ENCODE peak calls at places on chromosomes 2 and 18, in nine cellular contexts. One of them, this sample, is unnamed.

GRCh38 chr2:151367571-151367970 is 10.2 kb downstream of the TNFAIP6 start:
- DNase-seq in IMR-90: peak; percentile 36
- DNase-seq in spleen: no peak
- DNase-seq in body of pancreas: no peak
- DNase-seq in testis: no peak
- DNase-seq in breast epithelium: no peak
- DNase-seq in ovary: no peak
- DNase-seq in esophagus squamous epithelium: no peak
- DNase-seq in A549: no peak
- DNase-seq in this sample: no peak

GRCh38 chr18:292271-292670 is 24.4 kb upstream of the THOC1 start:
- DNase-seq in body of pancreas: no peak
- DNase-seq in ovary: no peak
- DNase-seq in testis: no peak
- DNase-seq in spleen: no peak
- DNase-seq in esophagus squamous epithelium: no peak
- DNase-seq in breast epithelium: no peak
- DNase-seq in A549: no peak
- DNase-seq in IMR-90: no peak
- DNase-seq in this sample: no peak

GRCh38 chr2:122114421-122114820 is 359.0 kb downstream of the TSN start:
- DNase-seq in A549: no peak
- DNase-seq in body of pancreas: no peak
- DNase-seq in ovary: no peak
- DNase-seq in spleen: no peak
- DNase-seq in IMR-90: no peak
- DNase-seq in testis: no peak
- DNase-seq in esophagus squamous epithelium: no peak
- DNase-seq in breast epithelium: no peak
- DNase-seq in this sample: no peak

GRCh38 chr2:215607790-215608189 is 171.9 kb upstream of the FN1 start:
- DNase-seq in A549: no peak
- DNase-seq in esophagus squamous epithelium: no peak
- DNase-seq in breast epithelium: no peak
- DNase-seq in IMR-90: peak; percentile 50
- DNase-seq in spleen: no peak
- DNase-seq in testis: no peak
- DNase-seq in ovary: no peak
- DNase-seq in body of pancreas: no peak
- DNase-seq in this sample: no peak

GRCh38 chr2:119222213-119222612 is 1.4 kb upstream of the STEAP3 start:
- DNase-seq in esophagus squamous epithelium: no peak
- DNase-seq in testis: no peak
- DNase-seq in breast epithelium: no peak
- DNase-seq in spleen: no peak
- DNase-seq in A549: no peak
- DNase-seq in ovary: no peak
- DNase-seq in body of pancreas: no peak
- DNase-seq in IMR-90: no peak
- DNase-seq in this sample: no peak

GRCh38 chr2:84873350-84873749 is 7.5 kb downstream of the TRABD2A start:
- DNase-seq in IMR-90: no peak
- DNase-seq in ovary: no peak
- DNase-seq in spleen: no peak
- DNase-seq in body of pancreas: no peak
- DNase-seq in breast epithelium: no peak
- DNase-seq in testis: no peak
- DNase-seq in A549: no peak
- DNase-seq in esophagus squamous epithelium: no peak
- DNase-seq in this sample: no peak

GRCh38 chr2:144414324-144414845 is 105.5 kb downstream of the ZEB2 start:
- DNase-seq in testis: no peak
- DNase-seq in spleen: peak; percentile 80
- DNase-seq in body of pancreas: no peak
- DNase-seq in A549: no peak
- DNase-seq in esophagus squamous epithelium: no peak
- DNase-seq in ovary: no peak
- DNase-seq in IMR-90: peak; percentile 97
- DNase-seq in breast epithelium: no peak
- DNase-seq in this sample: no peak

GRCh38 chr2:237538001-237538720 is 28.2 kb upstream of the PRLH start:
- DNase-seq in breast epithelium: no peak
- DNase-seq in ovary: peak; percentile 45
- DNase-seq in esophagus squamous epithelium: no peak
- DNase-seq in testis: no peak
- DNase-seq in A549: no peak
- DNase-seq in spleen: peak; percentile 69
- DNase-seq in IMR-90: no peak
- DNase-seq in body of pancreas: no peak
- DNase-seq in this sample: no peak

GRCh38 chr2:176854062-176854461 is 358.5 kb upstream of the HNRNPA3 start:
- DNase-seq in testis: no peak
- DNase-seq in IMR-90: no peak
- DNase-seq in esophagus squamous epithelium: no peak
- DNase-seq in spleen: no peak
- DNase-seq in ovary: no peak
- DNase-seq in body of pancreas: no peak
- DNase-seq in A549: no peak
- DNase-seq in breast epithelium: no peak
- DNase-seq in this sample: no peak

GRCh38 chr18:56835331-56835730 is 184.2 kb downstream of the WDR7 start:
- DNase-seq in breast epithelium: no peak
- DNase-seq in IMR-90: no peak
- DNase-seq in A549: no peak
- DNase-seq in ovary: no peak
- DNase-seq in spleen: no peak
- DNase-seq in esophagus squamous epithelium: no peak
- DNase-seq in testis: no peak
- DNase-seq in body of pancreas: no peak
- DNase-seq in this sample: no peak

GRCh38 chr18:79904357-79905147 is 46.9 kb downstream of the SLC66A2 start:
- DNase-seq in body of pancreas: peak; percentile 5
- DNase-seq in A549: no peak
- DNase-seq in spleen: no peak
- DNase-seq in ovary: peak; percentile 27
- DNase-seq in esophagus squamous epithelium: no peak
- DNase-seq in testis: peak; percentile 12
- DNase-seq in breast epithelium: no peak
- DNase-seq in IMR-90: no peak
- DNase-seq in this sample: no peak

GRCh38 chr2:219369447-219369861 is 18.3 kb downstream of the DNPEP start:
- DNase-seq in testis: peak; percentile 45
- DNase-seq in body of pancreas: peak; percentile 67
- DNase-seq in esophagus squamous epithelium: no peak
- DNase-seq in IMR-90: peak; percentile 69
- DNase-seq in ovary: peak; percentile 59
- DNase-seq in spleen: no peak
- DNase-seq in breast epithelium: peak; percentile 77
- DNase-seq in A549: no peak
- DNase-seq in this sample: peak; percentile 34

GRCh38 chr2:25279091-25279651 is 62.6 kb downstream of the DNMT3A start:
- DNase-seq in esophagus squamous epithelium: peak; percentile 24
- DNase-seq in testis: peak; percentile 82
- DNase-seq in A549: no peak
- DNase-seq in IMR-90: no peak
- DNase-seq in breast epithelium: no peak
- DNase-seq in spleen: peak; percentile 91
- DNase-seq in body of pancreas: peak; percentile 44
- DNase-seq in ovary: peak; percentile 66
- DNase-seq in this sample: peak; percentile 35

GRCh38 chr2:128772671-128773070 is 454.0 kb upstream of the HS6ST1 start:
- DNase-seq in esophagus squamous epithelium: no peak
- DNase-seq in body of pancreas: no peak
- DNase-seq in spleen: peak; percentile 59
- DNase-seq in testis: no peak
- DNase-seq in breast epithelium: peak; percentile 35
- DNase-seq in ovary: peak; percentile 5
- DNase-seq in IMR-90: no peak
- DNase-seq in A549: no peak
- DNase-seq in this sample: no peak

GRCh38 chr2:110802213-110802932 is 70.0 kb downstream of the ACOXL start:
- DNase-seq in A549: no peak
- DNase-seq in IMR-90: no peak
- DNase-seq in breast epithelium: no peak
- DNase-seq in body of pancreas: no peak
- DNase-seq in spleen: no peak
- DNase-seq in esophagus squamous epithelium: no peak
- DNase-seq in ovary: no peak
- DNase-seq in testis: no peak
- DNase-seq in this sample: no peak

GRCh38 chr2:120253021-120253882 is 600 bp downstream of the RALB start:
- DNase-seq in A549: peak; percentile 64
- DNase-seq in ovary: peak; percentile 87
- DNase-seq in testis: peak; percentile 76
- DNase-seq in breast epithelium: peak; percentile 79
- DNase-seq in IMR-90: peak; percentile 78
- DNase-seq in esophagus squamous epithelium: peak; percentile 37
- DNase-seq in spleen: peak; percentile 97
- DNase-seq in body of pancreas: peak; percentile 77
- DNase-seq in this sample: peak; percentile 79

GRCh38 chr2:68368657-68369339 is 3.7 kb downstream of the PLEK start:
- DNase-seq in ovary: no peak
- DNase-seq in testis: no peak
- DNase-seq in body of pancreas: no peak
- DNase-seq in A549: no peak
- DNase-seq in IMR-90: peak; percentile 81
- DNase-seq in spleen: no peak
- DNase-seq in esophagus squamous epithelium: no peak
- DNase-seq in breast epithelium: no peak
- DNase-seq in this sample: no peak

GRCh38 chr2:200306969-200307811 is 697 bp downstream of the SPATS2L start:
- DNase-seq in testis: peak; percentile 72
- DNase-seq in esophagus squamous epithelium: no peak
- DNase-seq in ovary: peak; percentile 70
- DNase-seq in A549: peak; percentile 18
- DNase-seq in IMR-90: no peak
- DNase-seq in breast epithelium: no peak
- DNase-seq in body of pancreas: peak; percentile 64
- DNase-seq in spleen: peak; percentile 83
- DNase-seq in this sample: peak; percentile 63
- TF ChIP-seq POLR2A in testis: no peak
- TF ChIP-seq POLR2A in esophagus squamous epithelium: no peak
- TF ChIP-seq POLR2A in ovary: no peak
- TF ChIP-seq POLR2A in A549: peak; percentile 24
- TF ChIP-seq POLR2A in IMR-90: no peak
- TF ChIP-seq POLR2A in breast epithelium: no peak
- TF ChIP-seq POLR2A in body of pancreas: peak; percentile 41
- TF ChIP-seq POLR2A in spleen: peak; percentile 3
- TF ChIP-seq POLR2A in this sample: no peak

GRCh38 chr18:34352385-34353163 is 127.9 kb upstream of the NOL4 start:
- DNase-seq in A549: no peak
- DNase-seq in testis: peak; percentile 43
- DNase-seq in breast epithelium: no peak
- DNase-seq in esophagus squamous epithelium: no peak
- DNase-seq in body of pancreas: peak; percentile 42
- DNase-seq in IMR-90: no peak
- DNase-seq in spleen: no peak
- DNase-seq in ovary: no peak
- DNase-seq in this sample: no peak
- TF ChIP-seq CTCF in A549: no peak
- TF ChIP-seq CTCF in testis: no peak
- TF ChIP-seq CTCF in breast epithelium: no peak
- TF ChIP-seq CTCF in esophagus squamous epithelium: no peak
- TF ChIP-seq CTCF in body of pancreas: peak; percentile 26
- TF ChIP-seq CTCF in IMR-90: peak; percentile 8
- TF ChIP-seq CTCF in spleen: no peak
- TF ChIP-seq CTCF in ovary: no peak
- TF ChIP-seq CTCF in this sample: no peak

GRCh38 chr2:42030196-42030759 is 17.5 kb upstream of the PKDCC start:
- DNase-seq in spleen: no peak
- DNase-seq in esophagus squamous epithelium: no peak
- DNase-seq in ovary: no peak
- DNase-seq in testis: no peak
- DNase-seq in A549: no peak
- DNase-seq in breast epithelium: no peak
- DNase-seq in IMR-90: no peak
- DNase-seq in body of pancreas: no peak
- DNase-seq in this sample: no peak

GRCh38 chr2:42026332-42026731 is 21.5 kb upstream of the PKDCC start:
- DNase-seq in IMR-90: no peak
- DNase-seq in ovary: no peak
- DNase-seq in body of pancreas: no peak
- DNase-seq in esophagus squamous epithelium: no peak
- DNase-seq in spleen: no peak
- DNase-seq in A549: no peak
- DNase-seq in breast epithelium: no peak
- DNase-seq in testis: no peak
- DNase-seq in this sample: no peak

GRCh38 chr2:42029639-42030195 is 18.1 kb upstream of the PKDCC start:
- DNase-seq in testis: no peak
- DNase-seq in IMR-90: no peak
- DNase-seq in esophagus squamous epithelium: no peak
- DNase-seq in A549: no peak
- DNase-seq in breast epithelium: no peak
- DNase-seq in body of pancreas: no peak
- DNase-seq in spleen: no peak
- DNase-seq in ovary: no peak
- DNase-seq in this sample: no peak

GRCh38 chr2:42030829-42031228 is 17.0 kb upstream of the PKDCC start:
- DNase-seq in breast epithelium: no peak
- DNase-seq in esophagus squamous epithelium: no peak
- DNase-seq in body of pancreas: no peak
- DNase-seq in ovary: no peak
- DNase-seq in spleen: no peak
- DNase-seq in IMR-90: no peak
- DNase-seq in testis: no peak
- DNase-seq in A549: no peak
- DNase-seq in this sample: no peak

DNA sequence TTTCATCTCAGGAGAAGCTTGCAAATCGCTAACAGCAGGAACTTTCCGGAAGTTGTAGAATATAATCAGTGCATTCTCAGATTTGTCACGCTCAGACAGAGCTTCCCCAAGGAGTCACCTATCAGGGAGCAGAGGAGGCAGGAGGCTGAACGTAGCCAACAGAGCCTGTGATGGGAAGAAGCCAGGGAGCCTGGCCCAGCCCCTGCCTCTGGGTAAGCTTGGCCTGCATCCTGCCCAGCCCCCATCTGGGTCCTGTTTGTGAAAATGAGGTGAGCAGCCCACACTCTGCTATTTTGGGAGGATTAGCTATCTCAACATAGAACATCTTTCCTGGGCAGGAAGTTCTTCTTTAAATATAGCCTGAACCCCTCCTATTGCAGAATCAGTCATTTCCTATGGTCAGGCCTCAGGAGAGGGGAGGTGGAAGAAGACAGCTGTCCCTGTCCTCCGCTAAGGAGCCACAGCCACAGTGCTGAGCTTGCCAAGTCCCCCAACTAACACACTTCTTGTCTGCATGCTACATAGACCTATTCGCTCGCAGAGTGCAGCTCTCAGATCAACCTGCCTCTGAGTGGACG is 19.2 kb upstream of the PKDCC start:
- DNase-seq in testis: no peak
- DNase-seq in spleen: no peak
- DNase-seq in A549: no peak
- DNase-seq in IMR-90: no peak
- DNase-seq in breast epithelium: no peak
- DNase-seq in ovary: peak; percentile 75
- DNase-seq in esophagus squamous epithelium: no peak
- DNase-seq in body of pancreas: no peak
- DNase-seq in this sample: no peak
- TF ChIP-seq POLR2A in testis: no peak
- TF ChIP-seq POLR2A in spleen: no peak
- TF ChIP-seq POLR2A in A549: no peak
- TF ChIP-seq POLR2A in IMR-90: no peak
- TF ChIP-seq POLR2A in breast epithelium: no peak
- TF ChIP-seq POLR2A in ovary: no peak
- TF ChIP-seq POLR2A in esophagus squamous epithelium: no peak
- TF ChIP-seq POLR2A in body of pancreas: no peak
- TF ChIP-seq POLR2A in this sample: no peak

GRCh38 chr2:70553334-70553583 is 367 bp downstream of the TGFA start:
- DNase-seq in breast epithelium: no peak
- DNase-seq in A549: no peak
- DNase-seq in ovary: no peak
- DNase-seq in spleen: no peak
- DNase-seq in body of pancreas: peak; percentile 72
- DNase-seq in testis: no peak
- DNase-seq in IMR-90: no peak
- DNase-seq in esophagus squamous epithelium: no peak
- DNase-seq in this sample: peak; percentile 62
- TF ChIP-seq CTCF in breast epithelium: no peak
- TF ChIP-seq CTCF in A549: no peak
- TF ChIP-seq CTCF in ovary: no peak
- TF ChIP-seq CTCF in spleen: no peak
- TF ChIP-seq CTCF in body of pancreas: no peak
- TF ChIP-seq CTCF in testis: no peak
- TF ChIP-seq CTCF in IMR-90: no peak
- TF ChIP-seq CTCF in esophagus squamous epithelium: no peak
- TF ChIP-seq CTCF in this sample: no peak